ENCODE peak calls at places on chromosomes 12 and 14, in four cellular contexts. O is GM12892, Z is GM12891, W is H1. U is an unnamed sample.

GRCh38 chr14:70919774-70920173 is 12.5 kb downstream of the PCNX1 start:
- DNase-seq in O (no peak), Z (no peak), W (no peak), U (no peak)

GRCh38 chr12:67457136-67457535 is 188.0 kb downstream of the CAND1 start:
- DNase-seq in O (no peak), Z (no peak), W (no peak), U (no peak)

GRCh38 chr12:98419101-98419794 is 96.1 kb upstream of the TMPO start:
- DNase-seq in O (no peak), Z (no peak), W (no peak), U (no peak)

GRCh38 chr12:42213023-42213422 is 25.0 kb downstream of the YAF2 start:
- DNase-seq in O (no peak), Z (no peak), W (no peak), U (no peak)

GRCh38 chr12:111355181-111355925 is 13.5 kb downstream of the PHETA1 start:
- DNase-seq in O (no peak), Z (no peak), W (no peak), U (no peak)

GRCh38 chr12:24950231-24950834 is 1.4 kb upstream of the BCAT1 start:
- DNase-seq in O (no peak), Z (no peak), W (no peak), U (no peak)

GRCh38 chr14:53888535-53889386 is 67.9 kb downstream of the BMP4 start:
- DNase-seq in O (no peak), Z (no peak), W (no peak), U (no peak)

GRCh38 chr12:29961231-29961630 is 177.5 kb upstream of the TMTC1 start:
- DNase-seq in O (no peak), Z (no peak), W (no peak), U (no peak)

GRCh38 chr14:50290306-50290705 is 21.7 kb downstream of the L2HGDH start:
- DNase-seq in O (no peak), Z (no peak), W (no peak), U (no peak)

GRCh38 chr12:70571705-70572269 is 65.4 kb downstream of the PTPRB start:
- DNase-seq in O (no peak), Z (no peak), W (no peak), U (no peak)

GRCh38 chr14:104768437-104769323 is 15.7 kb downstream of the SIVA1 start:
- DNase-seq in O (peak), Z (peak), W (peak), U (peak)

GRCh38 chr12:82688035-82688501 is 1.4 kb downstream of the TMTC2 start:
- DNase-seq in O (no peak), Z (no peak), W (no peak), U (no peak)

GRCh38 chr12:4918950-4919660 is 9.4 kb downstream of the KCNA1 start:
- DNase-seq in O (no peak), Z (no peak), W (no peak), U (no peak)

GRCh38 chr12:118109088-118109487 is 5.3 kb upstream of the VSIG10 start:
- DNase-seq in O (no peak), Z (no peak), W (no peak), U (no peak)

GRCh38 chr12:30847259-30847658 is 79.3 kb upstream of the TSPAN11 start:
- DNase-seq in O (no peak), Z (no peak), W (no peak), U (no peak)

GRCh38 chr12:25689996-25690501 is 137.0 kb upstream of the LMNTD1 start:
- DNase-seq in O (no peak), Z (no peak), W (no peak), U (no peak)

GRCh38 chr12:30329281-30329680 is 366.4 kb downstream of the IPO8 start:
- DNase-seq in O (no peak), Z (no peak), W (no peak), U (no peak)

GRCh38 chr12:72134934-72135333 is 137.2 kb upstream of the TRHDE start:
- DNase-seq in O (no peak), Z (no peak), W (no peak), U (no peak)

GRCh38 chr12:103852498-103852992 is 11.5 kb upstream of the NT5DC3 start:
- DNase-seq in O (no peak), Z (no peak), W (no peak), U (no peak)

GRCh38 chr14:59510001-59510400 is 25.7 kb downstream of the JKAMP start:
- DNase-seq in O (no peak), Z (no peak), W (no peak), U (no peak)

GRCh38 chr14:88841741-88842140 is 17.3 kb downstream of the TTC8 start:
- DNase-seq in O (no peak), Z (no peak), W (no peak), U (no peak)

GRCh38 chr12:124231980-124232653 is 62.8 kb upstream of the RFLNA start:
- DNase-seq in O (no peak), Z (no peak), W (no peak), U (no peak)

GRCh38 chr12:123856681-123857080 is 94.6 kb downstream of the DNAH10 start:
- DNase-seq in O (no peak), Z (no peak), W (no peak), U (no peak)

GRCh38 chr12:29428630-29429029 is 47.7 kb upstream of the ERGIC2 start:
- DNase-seq in O (no peak), Z (no peak), W (no peak), U (no peak)

GRCh38 chr12:77938301-77938700 is 107.6 kb downstream of the NAV3 start:
- DNase-seq in O (no peak), Z (no peak), W (no peak), U (no peak)

GRCh38 chr12:77943466-77943865 is 112.8 kb downstream of the NAV3 start:
- DNase-seq in O (no peak), Z (no peak), W (no peak), U (no peak)

GRCh38 chr12:77941396-77941795 is 110.7 kb downstream of the NAV3 start:
- DNase-seq in O (no peak), Z (no peak), W (no peak), U (no peak)

GRCh38 chr12:77940566-77940965 is 109.9 kb downstream of the NAV3 start:
- DNase-seq in O (no peak), Z (no peak), W (no peak), U (no peak)

DNA sequence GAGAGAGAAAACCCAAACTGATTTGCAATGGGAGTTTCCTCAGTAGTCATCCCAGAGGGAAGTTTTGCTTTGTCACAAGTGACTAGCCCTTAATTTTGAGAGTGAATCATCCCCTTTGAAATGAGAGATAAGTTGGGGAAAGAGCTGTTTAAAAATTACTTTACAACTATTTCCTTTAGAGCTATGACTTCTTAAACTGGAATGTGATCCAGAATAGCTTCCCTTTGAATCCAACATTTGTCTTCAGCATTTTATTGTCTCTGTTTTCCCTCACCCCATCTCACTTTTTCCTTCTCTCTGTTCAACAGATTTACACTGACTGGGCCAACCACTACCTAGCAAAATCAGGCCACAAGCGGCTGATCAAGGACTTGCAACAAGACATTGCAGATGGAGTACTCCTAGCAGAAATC is 109.3 kb downstream of the NAV3 start:
- DNase-seq in O (no peak), Z (no peak), W (no peak), U (no peak)
- TF ChIP-seq TAF1 in O (no peak), Z (no peak), W (no peak), U (no peak)

GRCh38 chr12:88957358-88957757 is 377.1 kb upstream of the KITLG start:
- DNase-seq in O (no peak), Z (no peak), W (no peak), U (no peak)

GRCh38 chr12:88958153-88958552 is 377.9 kb upstream of the KITLG start:
- DNase-seq in O (no peak), Z (no peak), W (no peak), U (no peak)

GRCh38 chr12:88955541-88955940 is 375.3 kb upstream of the KITLG start:
- DNase-seq in O (no peak), Z (no peak), W (no peak), U (no peak)

GRCh38 chr12:88958961-88959360 is 378.7 kb upstream of the KITLG start:
- DNase-seq in O (no peak), Z (no peak), W (no peak), U (no peak)

GRCh38 chr12:88960213-88960878 is 380.1 kb upstream of the KITLG start:
- DNase-seq in O (no peak), Z (no peak), W (no peak), U (no peak)
- TF ChIP-seq TAF1 in O (no peak), Z (no peak), W (no peak), U (no peak)

GRCh38 chr12:85835810-85836715 is at the start of gene RASSF9:
- DNase-seq in O (no peak), Z (no peak), W (no peak), U (no peak)
- TF ChIP-seq TAF1 in O (no peak), Z (no peak), W (no peak), U (no peak)

GRCh38 chr14:94717808-94718207 is 52.1 kb downstream of the GSC start:
- DNase-seq in O (no peak), Z (no peak), W (no peak), U (no peak)
- TF ChIP-seq TAF1 in O (no peak), Z (no peak), W (no peak), U (no peak)

GRCh38 chr12:75965661-75966060 is 65.9 kb downstream of the PHLDA1 start:
- DNase-seq in O (no peak), Z (no peak), W (no peak), U (no peak)
- TF ChIP-seq TAF1 in O (no peak), Z (no peak), W (no peak), U (no peak)

DNA sequence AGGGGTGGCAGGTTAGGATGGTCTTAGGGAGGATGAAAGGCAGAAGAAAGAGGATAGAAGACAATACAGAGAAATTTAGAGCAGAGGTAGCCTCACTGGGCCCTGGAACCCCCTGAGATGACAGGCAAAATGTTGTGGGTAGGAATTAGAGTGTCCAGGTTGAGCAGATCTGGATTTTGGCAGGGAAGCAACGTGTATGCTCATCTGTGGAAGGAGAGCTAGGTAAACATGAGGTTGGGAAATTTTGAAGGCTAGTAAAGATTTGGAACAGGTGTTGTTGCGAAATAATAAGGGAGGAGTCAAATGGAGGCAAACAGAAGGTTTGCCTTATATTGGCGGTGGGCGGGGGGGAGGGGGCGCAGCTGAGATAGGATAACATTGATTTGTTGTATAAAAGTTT is 5.3 kb downstream of the HSD17B6 start:
- DNase-seq in O (no peak), Z (no peak), W (no peak), U (no peak)
- TF ChIP-seq TAF1 in O (no peak), Z (no peak), W (no peak), U (no peak)

DNA sequence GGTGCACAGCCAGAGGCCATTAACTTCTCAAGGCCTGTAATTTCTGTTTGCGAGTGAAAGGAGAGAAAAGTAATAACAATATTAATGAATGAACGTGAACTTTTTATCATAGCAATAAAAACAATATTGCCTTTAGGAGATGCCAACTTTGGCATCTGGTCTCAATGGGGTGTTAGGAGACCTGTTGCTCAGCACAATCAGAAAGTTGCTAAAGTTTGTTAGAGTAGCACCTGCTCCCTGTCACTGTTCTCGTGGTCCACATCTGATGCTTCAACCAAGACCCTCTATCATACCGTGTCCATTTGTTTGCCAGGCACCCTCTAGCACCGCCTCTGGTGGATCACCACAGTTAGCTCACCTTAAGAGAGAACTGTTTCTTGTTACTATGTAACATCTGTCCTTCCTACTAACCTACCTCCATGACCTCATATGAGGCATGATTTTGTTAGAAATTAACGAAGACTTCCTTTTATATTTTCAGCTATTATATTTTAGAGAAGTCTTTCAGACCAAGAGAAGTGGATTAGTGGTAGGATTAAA is 12.5 kb upstream of the CLEC4E start:
- DNase-seq in O (no peak), Z (no peak), W (no peak), U (no peak)
- TF ChIP-seq TAF1 in O (no peak), Z (no peak), W (no peak), U (no peak)

GRCh38 chr14:52082903-52083302 is 14.0 kb upstream of the NID2 start:
- DNase-seq in O (no peak), Z (no peak), W (no peak), U (no peak)

GRCh38 chr14:52081964-52082363 is 13.1 kb upstream of the NID2 start:
- DNase-seq in O (no peak), Z (no peak), W (no peak), U (no peak)

GRCh38 chr14:52089208-52089607 is 20.3 kb upstream of the NID2 start:
- DNase-seq in O (no peak), Z (no peak), W (no peak), U (no peak)

GRCh38 chr14:52090936-52091335 is 22.1 kb upstream of the NID2 start:
- DNase-seq in O (no peak), Z (no peak), W (no peak), U (no peak)

GRCh38 chr14:52086755-52087154 is 17.9 kb upstream of the NID2 start:
- DNase-seq in O (no peak), Z (no peak), W (no peak), U (no peak)
- TF ChIP-seq TAF1 in O (no peak), Z (no peak), W (no peak), U (no peak)

DNA sequence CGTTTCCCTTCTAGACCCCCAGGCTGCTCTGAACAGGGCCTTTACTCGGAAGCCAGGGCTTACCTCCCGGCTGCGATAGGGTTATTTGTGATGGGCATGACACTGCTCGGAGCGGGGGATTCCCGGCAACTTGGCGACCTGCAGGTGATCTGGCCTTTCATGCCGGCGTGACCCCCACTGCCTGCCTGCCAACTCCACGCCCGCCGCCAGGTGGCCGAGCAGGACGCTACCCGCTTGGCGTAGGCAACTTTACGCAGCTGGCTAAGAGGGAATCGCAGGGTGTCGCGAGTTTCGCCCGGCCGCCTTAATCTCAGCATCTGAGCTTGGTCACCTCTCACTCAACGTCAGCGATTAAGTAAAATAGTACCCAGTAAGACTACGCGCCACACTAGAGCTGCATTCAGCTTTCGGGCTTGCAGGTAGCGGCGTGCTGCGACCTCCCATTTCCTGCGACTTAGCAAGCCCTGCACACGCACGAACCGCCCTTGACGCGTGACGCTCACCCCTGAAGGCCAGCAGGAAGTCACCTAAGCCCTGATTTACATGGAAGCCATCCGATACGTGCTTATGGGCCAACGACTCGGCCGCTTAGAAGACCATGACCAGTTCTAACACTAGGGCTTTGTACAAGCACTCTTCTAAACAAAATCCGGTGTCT is 33.3 kb downstream of the WBP11 start:
- DNase-seq in O (peak), Z (peak), W (peak), U (no peak)
- TF ChIP-seq TAF1 in O (peak), Z (peak), W (peak), U (no peak)

U was measured in K562.